ENCODE peak calls at places on chromosomes 11 and 22, in five cellular contexts. U is transverse colon, N is pancreas, L is thoracic aorta, M is spleen. F is an unnamed sample. For H3K4me1, the result is how much of the 10 kb centered on the place peaks cover.

GRCh38 chr11:117197516-117198456 is 1.4 kb upstream of the TAGLN start:
- DNase-seq in U (peak), N (no peak), L (no peak), M (no peak), F (peak)

GRCh38 chr11:19276859-19277808 is 36.4 kb upstream of the E2F8 start:
- DNase-seq in U (peak), N (no peak), L (no peak), M (no peak), F (no peak)

GRCh38 chr11:107017104-107017432 is 1.2 kb downstream of the GUCY1A2 start:
- DNase-seq in U (no peak), N (no peak), L (no peak), M (no peak), F (peak)

GRCh38 chr22:39457546-39458442 is 982 bp downstream of the MGAT3 start:
- DNase-seq in U (no peak), N (no peak), L (no peak), M (peak), F (peak)

GRCh38 chr11:115579181-115579825 is 75.1 kb upstream of the CADM1 start:
- DNase-seq in U (no peak), N (no peak), L (no peak), M (no peak), F (no peak)

GRCh38 chr22:38796262-38796957 is 2.5 kb upstream of the DNAL4 start:
- DNase-seq in U (no peak), N (no peak), L (no peak), M (no peak), F (peak)

GRCh38 chr11:85685820-85686459 is at the start of gene CCDC89:
- DNase-seq in U (peak), N (no peak), L (peak), M (peak), F (peak)

GRCh38 chr11:10612217-10612862 is 43.9 kb upstream of the LYVE1 start:
- DNase-seq in U (no peak), N (no peak), L (no peak), M (no peak), F (no peak)

GRCh38 chr11:13972033-13972910 is 9.7 kb downstream of the SPON1 start:
- DNase-seq in U (no peak), N (no peak), L (no peak), M (no peak), F (no peak)

GRCh38 chr22:33894036-33894435 is 26.2 kb downstream of the LARGE1 start:
- DNase-seq in U (no peak), N (no peak), L (no peak), M (no peak), F (no peak)

GRCh38 chr22:40721266-40721665 is 42.0 kb downstream of the MCHR1 start:
- DNase-seq in U (no peak), N (no peak), L (no peak), M (no peak), F (peak)

GRCh38 chr22:20979243-20979809 is 2.8 kb upstream of the LZTR1 start:
- DNase-seq in U (peak), N (peak), L (no peak), M (no peak), F (peak)

GRCh38 chr11:64123679-64124078 is 42.2 kb downstream of the MACROD1 start:
- DNase-seq in U (no peak), N (no peak), L (no peak), M (no peak), F (no peak)

GRCh38 chr11:125070699-125071254 is 7.7 kb downstream of the SLC37A2 start:
- DNase-seq in U (peak), N (peak), L (no peak), M (peak), F (no peak)

GRCh38 chr11:128201801-128202200 is 385.6 kb downstream of the ETS1 start:
- DNase-seq in U (no peak), N (no peak), L (no peak), M (no peak), F (no peak)

GRCh38 chr11:134439181-134439580 is 27.1 kb upstream of the B3GAT1 start:
- DNase-seq in U (peak), N (no peak), L (no peak), M (no peak), F (no peak)

GRCh38 chr22:18070556-18071306 is 7.1 kb upstream of the PEX26 start:
- DNase-seq in U (no peak), N (peak), L (no peak), M (peak), F (no peak)

GRCh38 chr22:26580240-26580962 is 9.5 kb downstream of the TPST2 start:
- DNase-seq in U (no peak), N (no peak), L (no peak), M (peak), F (no peak)

GRCh38 chr11:32396991-32397390 is 38.3 kb downstream of the WT1 start:
- DNase-seq in U (no peak), N (no peak), L (no peak), M (no peak), F (no peak)

GRCh38 chr22:49300951-49301397 is 526.7 kb downstream of the BRD1 start:
- DNase-seq in U (no peak), N (no peak), L (no peak), M (peak), F (no peak)

GRCh38 chr11:69301491-69302401 is 7.8 kb downstream of the MYEOV start:
- DNase-seq in U (peak), N (no peak), L (no peak), M (no peak), F (peak)

GRCh38 chr11:74639533-74639932 is 47.2 kb downstream of the POLD3 start:
- DNase-seq in U (no peak), N (no peak), L (no peak), M (no peak), F (no peak)

GRCh38 chr11:133681901-133682300 is 149.6 kb upstream of the OPCML start:
- DNase-seq in U (no peak), N (no peak), L (no peak), M (no peak), F (no peak)

GRCh38 chr22:23225724-23226496 is 45.6 kb downstream of the BCR start:
- DNase-seq in U (peak), N (peak), L (no peak), M (peak), F (no peak)

GRCh38 chr11:20109731-20110445 is 50.4 kb downstream of the DBX1 start:
- DNase-seq in U (no peak), N (no peak), L (no peak), M (no peak), F (no peak)

GRCh38 chr11:5992604-5993251 is 5.9 kb upstream of the OR52L1 start:
- DNase-seq in U (no peak), N (no peak), L (no peak), M (no peak), F (peak)

GRCh38 chr11:2347449-2347848 is 29.7 kb upstream of the CD81 start:
- DNase-seq in U (no peak), N (no peak), L (no peak), M (no peak), F (no peak)

GRCh38 chr11:74417860-74418508 is 19.8 kb upstream of the PGM2L1 start:
- DNase-seq in U (no peak), N (no peak), L (no peak), M (no peak), F (no peak)

GRCh38 chr22:32048069-32048468 is 5.0 kb downstream of the SLC5A1 start:
- DNase-seq in U (no peak), N (no peak), L (no peak), M (no peak), F (no peak)

GRCh38 chr22:48488611-48489456 is 1338.8 kb downstream of the BRD1 start:
- DNase-seq in U (no peak), N (peak), L (no peak), M (peak), F (no peak)

GRCh38 chr11:126146454-126147192 is 64.8 kb downstream of the RPUSD4 start:
- DNase-seq in U (no peak), N (no peak), L (no peak), M (peak), F (no peak)

GRCh38 chr11:88310246-88310645 is 27.3 kb downstream of the CTSC start:
- DNase-seq in U (no peak), N (no peak), L (no peak), M (no peak), F (no peak)

GRCh38 chr11:103111400-103111799 is 2.2 kb downstream of the DYNC2H1 start:
- DNase-seq in U (no peak), N (no peak), L (no peak), M (no peak), F (no peak)

GRCh38 chr11:88293931-88294330 is 43.6 kb downstream of the CTSC start:
- DNase-seq in U (no peak), N (no peak), L (no peak), M (no peak), F (no peak)

GRCh38 chr11:86519064-86519911 is 144.6 kb downstream of the CCDC81 start:
- DNase-seq in U (no peak), N (no peak), L (no peak), M (no peak), F (peak)

GRCh38 chr11:123321641-123322040 is 108.4 kb upstream of the GRAMD1B start:
- DNase-seq in U (no peak), N (no peak), L (no peak), M (no peak), F (no peak)

GRCh38 chr11:126700773-126701554 is 299.6 kb downstream of the KIRREL3 start:
- DNase-seq in U (no peak), N (no peak), L (no peak), M (no peak), F (no peak)

GRCh38 chr11:28649922-28650321 is 541.7 kb downstream of the METTL15 start:
- DNase-seq in U (no peak), N (no peak), L (no peak), M (no peak), F (no peak)

GRCh38 chr11:75145972-75146519 is 4.9 kb upstream of the SLCO2B1 start:
- DNase-seq in U (no peak), N (no peak), L (no peak), M (no peak), F (peak)

GRCh38 chr11:47373876-47374820 is 4.2 kb downstream of the SPI1 start:
- DNase-seq in U (peak), N (peak), L (no peak), M (peak), F (peak)

GRCh38 chr11:61695917-61696316 is 15.7 kb downstream of the DAGLA start:
- DNase-seq in U (peak), N (peak), L (peak), M (peak), F (peak)
- TF ChIP-seq CTCF in U (no peak), N (no peak), L (no peak), M (no peak), F (peak)

GRCh38 chr22:37187552-37187890 is 526 bp downstream of the C1QTNF6 start:
- DNase-seq in U (peak), N (no peak), L (no peak), M (no peak), F (peak)
- H3K4me3 ChIP-seq in U (peak), N (peak), L (peak), M (no peak), F (peak)

DNA sequence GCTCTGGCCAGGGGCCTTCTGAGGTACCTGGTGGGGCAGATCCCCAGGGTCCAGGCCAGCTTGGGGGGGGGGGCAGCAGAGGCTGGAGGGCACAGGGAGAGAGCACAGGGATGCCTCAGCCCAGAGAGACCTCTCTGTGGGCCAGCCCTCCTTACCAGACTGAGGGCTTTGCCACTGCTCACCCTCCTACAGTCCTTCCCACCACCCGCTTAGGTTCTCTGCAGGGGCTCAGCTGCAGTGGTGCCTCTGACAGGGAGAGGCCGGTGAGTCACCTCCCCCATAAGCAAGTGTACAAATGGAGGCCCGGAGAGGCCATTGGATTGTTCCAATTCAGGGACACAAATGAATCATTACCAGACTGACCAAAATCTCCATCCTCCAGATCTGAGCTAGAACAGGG is 68.1 kb upstream of the LMO1 start:
- DNase-seq in U (no peak), N (no peak), L (no peak), M (no peak), F (no peak)
- H3K4me1 ChIP-seq in U (under half), N (under half), L (under half), M (under half), F (under half)

GRCh38 chr11:34492806-34493414 is 20.7 kb downstream of the ELF5 start:
- DNase-seq in U (peak), N (peak), L (no peak), M (no peak), F (peak)
- TF ChIP-seq CTCF in U (peak), N (peak), L (peak), M (peak), F (peak)

GRCh38 chr11:7485136-7485853 is at the start of gene OLFML1:
- DNase-seq in U (no peak), N (no peak), L (no peak), M (no peak), F (peak)
- H3K4me3 ChIP-seq in U (peak), N (peak), L (peak), M (peak), F (no peak)

GRCh38 chr11:70711911-70712185 is 313.5 kb downstream of the CTTN start:
- DNase-seq in U (no peak), N (no peak), L (no peak), M (no peak), F (no peak)
- H3K4me1 ChIP-seq in U (under half), N (under half), L (under half), M (under half), F (under half)

DNA sequence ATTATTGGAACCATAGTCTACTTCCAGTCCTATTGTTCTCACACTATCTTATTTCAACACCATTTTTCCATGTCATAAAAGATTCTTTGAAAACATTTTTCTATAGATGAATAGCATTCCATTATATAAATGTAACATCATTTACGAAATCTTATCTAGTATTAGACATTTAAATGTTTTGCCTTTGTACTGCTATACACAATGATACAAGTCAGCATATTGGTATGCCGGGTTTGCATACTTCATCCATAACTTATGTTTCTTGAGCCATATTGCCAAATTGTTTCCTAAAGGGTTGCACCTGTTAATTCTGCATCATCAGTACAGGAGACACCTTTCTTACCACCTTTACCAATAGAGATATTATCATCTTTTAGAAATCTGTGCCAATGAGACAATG is 68.2 kb downstream of the SYT13 start:
- DNase-seq in U (no peak), N (no peak), L (no peak), M (no peak), F (no peak)
- TF ChIP-seq CTCF in U (no peak), N (no peak), L (no peak), M (no peak), F (no peak)